ENCODE peak calls at places on chromosomes 12 and 14, in four cellular contexts. L is stromal cell of bone marrow, I is HuH-7.5, C is GM20000. U is an unnamed sample.

GRCh38 chr14:93067088-93067487 is 48.6 kb downstream of the ITPK1 start:
- DNase-seq in L (no peak), I (no peak), C (no peak), U (no peak)

GRCh38 chr12:52362118-52362726 is 5.1 kb downstream of the KRT85 start:
- DNase-seq in L (no peak), C (no peak), I (no peak), U (no peak)

GRCh38 chr14:92041203-92041602 is 1.3 kb upstream of the TRIP11 start:
- DNase-seq in I (no peak), C (no peak), L (no peak), U (no peak)

GRCh38 chr12:81811066-81811777 is 52.1 kb upstream of the PPFIA2 start:
- DNase-seq in C (no peak), I (no peak), L (peak; percentile 91), U (no peak)

GRCh38 chr14:104319489-104320241 is 181.3 kb downstream of the KIF26A start:
- DNase-seq in L (no peak), C (no peak), I (no peak), U (no peak)

GRCh38 chr14:81710232-81710845 is 176.7 kb upstream of the SEL1L start:
- DNase-seq in I (peak; percentile 6), C (peak; percentile 18), L (no peak), U (no peak)

GRCh38 chr12:124804011-124804621 is 59.5 kb downstream of the SCARB1 start:
- DNase-seq in I (peak; percentile 39), C (peak; percentile 8), L (no peak), U (peak; percentile 73)

GRCh38 chr14:85934123-85934885 is 404.4 kb downstream of the FLRT2 start:
- DNase-seq in L (peak; percentile 6), I (no peak), C (peak; percentile 38), U (no peak)

GRCh38 chr12:15276088-15276698 is 46.1 kb upstream of the PTPRO start:
- DNase-seq in C (no peak), L (peak; percentile 35), I (peak; percentile 12), U (no peak)

GRCh38 chr12:49131051-49131972 is at the start of gene TUBA1B:
- DNase-seq in C (peak; percentile 98), L (peak; percentile 79), I (peak; percentile 79), U (peak; percentile 91)

U was measured in lung.